ENCODE peak calls at places on chromosomes 7 and 10, in five cellular contexts. Q is left cardiac atrium, G is AML-193, X is anterior cingulate cortex, W is endothelial cell. R is an unnamed sample.

GRCh38 chr10:79492839-79493238 is 19.5 kb upstream of the EIF5AL1 start:
- DNase-seq in Q (no peak), G (no peak), X (no peak), W (no peak), R (no peak)

GRCh38 chr10:131968949-131969348 is 12.8 kb downstream of the BNIP3 start:
- DNase-seq in Q (no peak), G (no peak), X (no peak), W (no peak), R (no peak)

GRCh38 chr10:132574783-132575319 is 37.3 kb downstream of the INPP5A start:
- DNase-seq in Q (no peak), G (peak), X (no peak), W (no peak), R (no peak)

GRCh38 chr10:132519382-132520146 is 18.0 kb upstream of the INPP5A start:
- DNase-seq in Q (peak), G (no peak), X (no peak), W (peak), R (no peak)

GRCh38 chr10:43390791-43391190 is 18.2 kb downstream of the HNRNPF start:
- DNase-seq in Q (no peak), G (no peak), X (peak), W (no peak), R (peak)

GRCh38 chr10:107544706-107545520 is 380.4 kb upstream of the SORCS1 start:
- DNase-seq in Q (no peak), G (no peak), X (no peak), W (no peak), R (no peak)

GRCh38 chr10:58502956-58503355 is 9.7 kb upstream of the BICC1 start:
- DNase-seq in Q (no peak), G (no peak), X (no peak), W (no peak), R (no peak)

GRCh38 chr7:122604251-122604650 is 94.7 kb downstream of the RNF133 start:
- DNase-seq in Q (no peak), G (no peak), X (no peak), W (no peak), R (no peak)

GRCh38 chr10:133274751-133275682 is 1.7 kb downstream of the ADAM8 start:
- DNase-seq in Q (no peak), G (peak), X (no peak), W (no peak), R (no peak)

GRCh38 chr10:62038609-62039190 is 137.2 kb downstream of the ARID5B start:
- DNase-seq in Q (peak), G (peak), X (peak), W (peak), R (peak)

R was measured in putamen.